ENCODE peak calls at places on chromosomes 1 and 21, in ten cellular contexts. K, N, F, R, Q, X, C, D, W and P are unnamed samples.

GRCh38 chr1:212125654-212126053 is 90.1 kb downstream of the DTL start:
- DNase-seq in X (no peak), R (no peak), W (no peak), Q (no peak), C (no peak), D (no peak), F (no peak), K (no peak), N (no peak), P (no peak)

GRCh38 chr1:222606757-222607156 is 11.1 kb upstream of the MIA3 start:
- DNase-seq in F (no peak), C (no peak), Q (no peak), K (no peak), N (no peak), W (no peak), D (no peak), X (no peak), R (no peak), P (no peak)

GRCh38 chr1:224528900-224529299 is 87.2 kb upstream of the CNIH3 start:
- DNase-seq in C (no peak), W (no peak), R (no peak), F (no peak), N (no peak), Q (no peak), D (peak), X (no peak), K (no peak), P (no peak)

GRCh38 chr1:7956218-7957032 is 5.1 kb upstream of the PARK7 start:
- DNase-seq in D (peak), Q (no peak), K (no peak), W (no peak), N (no peak), R (no peak), X (no peak), C (no peak), F (no peak), P (no peak)

GRCh38 chr1:155077346-155077745 is 1.3 kb upstream of the EFNA3 start:
- DNase-seq in W (no peak), D (no peak), F (no peak), C (no peak), N (no peak), Q (no peak), R (no peak), X (no peak), K (no peak), P (no peak)

GRCh38 chr1:183070923-183071618 is 47.9 kb downstream of the LAMC1 start:
- DNase-seq in Q (no peak), K (no peak), W (peak), C (no peak), D (peak), N (no peak), R (no peak), X (no peak), F (peak), P (no peak)

GRCh38 chr1:235908742-235909520 is 42.2 kb upstream of the LYST start:
- DNase-seq in D (peak), R (no peak), X (no peak), F (peak), C (no peak), Q (no peak), K (no peak), N (no peak), W (peak), P (no peak)

GRCh38 chr1:44786841-44787426 is 1.0 kb downstream of the BEST4 start:
- DNase-seq in D (no peak), W (no peak), F (no peak), R (no peak), C (no peak), N (no peak), K (no peak), X (no peak), Q (no peak), P (no peak)

GRCh38 chr1:222276062-222276461 is 271.8 kb downstream of the HHIPL2 start:
- DNase-seq in D (no peak), Q (no peak), X (no peak), N (no peak), R (no peak), C (no peak), F (no peak), W (no peak), K (no peak), P (no peak)

GRCh38 chr1:64864018-64864945 is 102.1 kb downstream of the JAK1 start:
- DNase-seq in R (peak), W (peak), X (peak), N (no peak), C (peak), F (no peak), D (no peak), K (peak), Q (peak), P (peak)

GRCh38 chr1:230195199-230195598 is 128.2 kb downstream of the GALNT2 start:
- DNase-seq in Q (no peak), D (no peak), X (no peak), W (no peak), F (no peak), K (no peak), N (no peak), C (no peak), R (no peak), P (no peak)

GRCh38 chr1:210293191-210293607 is 35.5 kb upstream of the HHAT start:
- DNase-seq in F (no peak), Q (no peak), K (no peak), W (no peak), D (peak), N (no peak), X (no peak), R (no peak), C (no peak), P (no peak)

GRCh38 chr1:183243190-183244065 is 57.4 kb downstream of the LAMC2 start:
- DNase-seq in D (no peak), R (no peak), N (peak), X (peak), C (no peak), Q (no peak), W (no peak), F (no peak), K (no peak), P (peak)

GRCh38 chr1:173478099-173478555 is 992 bp downstream of the PRDX6 start:
- DNase-seq in K (no peak), C (no peak), W (peak), X (peak), F (peak), R (no peak), N (no peak), Q (no peak), D (no peak), P (peak)

GRCh38 chr1:12527564-12527963 is 90.4 kb downstream of the DHRS3 start:
- DNase-seq in W (no peak), R (no peak), X (no peak), D (no peak), N (no peak), Q (no peak), C (no peak), F (no peak), K (no peak), P (no peak)

GRCh38 chr1:87330201-87330953 is 1.7 kb downstream of the LMO4 start:
- DNase-seq in K (no peak), F (peak), N (peak), W (peak), R (no peak), D (no peak), X (peak), Q (no peak), C (no peak), P (peak)

GRCh38 chr1:101259744-101260148 is 22.9 kb downstream of the S1PR1 start:
- DNase-seq in X (peak), W (peak), D (no peak), N (no peak), R (no peak), Q (no peak), K (no peak), F (peak), C (no peak), P (no peak)

GRCh38 chr1:119743776-119744597 is 24.7 kb downstream of the HMGCS2 start:
- DNase-seq in W (peak), R (peak), N (peak), F (peak), X (peak), K (peak), C (peak), D (peak), Q (no peak), P (peak)

GRCh38 chr1:221913351-221913750 is 171.5 kb upstream of the DUSP10 start:
- DNase-seq in K (no peak), X (no peak), R (no peak), D (no peak), N (no peak), W (no peak), C (no peak), F (no peak), Q (no peak), P (no peak)

GRCh38 chr1:234541281-234541975 is 62.4 kb upstream of the TARBP1 start:
- DNase-seq in W (no peak), X (no peak), F (peak), K (no peak), N (no peak), D (no peak), C (no peak), R (no peak), Q (no peak), P (no peak)

GRCh38 chr1:16631248-16632043 is 18.1 kb upstream of the NBPF1 start:
- DNase-seq in Q (peak), R (no peak), F (no peak), D (no peak), W (no peak), C (no peak), K (no peak), N (peak), X (no peak), P (no peak)

GRCh38 chr1:70947864-70948263 is 99.8 kb downstream of the PTGER3 start:
- DNase-seq in F (no peak), R (no peak), C (no peak), K (no peak), N (no peak), X (peak), D (no peak), W (no peak), Q (no peak), P (peak)

GRCh38 chr1:11568687-11569086 is 85.5 kb downstream of the FBXO2 start:
- DNase-seq in X (no peak), Q (no peak), N (no peak), F (peak), D (no peak), W (no peak), K (no peak), C (no peak), R (no peak), P (no peak)

GRCh38 chr1:198220428-198220827 is 63.6 kb downstream of the NEK7 start:
- DNase-seq in C (no peak), N (no peak), Q (no peak), F (peak), D (no peak), K (no peak), R (no peak), W (peak), X (no peak), P (no peak)

GRCh38 chr1:8570435-8570834 is 247.0 kb downstream of the RERE start:
- DNase-seq in W (no peak), R (no peak), X (no peak), Q (no peak), F (no peak), D (no peak), K (no peak), C (no peak), N (no peak), P (no peak)

GRCh38 chr1:24289937-24290595 is 29.1 kb upstream of the GRHL3 start:
- DNase-seq in F (peak), X (no peak), Q (no peak), C (no peak), D (peak), R (no peak), K (no peak), W (peak), N (no peak), P (no peak)

GRCh38 chr1:114122891-114123621 is 30.6 kb downstream of the SYT6 start:
- DNase-seq in X (no peak), D (peak), K (no peak), R (no peak), W (no peak), N (no peak), Q (no peak), F (peak), C (no peak), P (no peak)

GRCh38 chr1:43968348-43968948 is 1.4 kb upstream of the DPH2 start:
- DNase-seq in X (peak), K (no peak), W (no peak), N (no peak), D (no peak), Q (no peak), F (no peak), R (no peak), C (no peak), P (no peak)

GRCh38 chr1:30840904-30841598 is 67.5 kb downstream of the SDC3 start:
- DNase-seq in X (peak), R (no peak), N (no peak), D (no peak), W (no peak), C (no peak), F (no peak), K (no peak), Q (no peak), P (peak)

GRCh38 chr1:245380790-245381535 is 226.2 kb downstream of the KIF26B start:
- DNase-seq in D (no peak), C (no peak), X (no peak), K (no peak), W (no peak), R (no peak), Q (no peak), F (no peak), N (no peak), P (no peak)

GRCh38 chr21:44856131-44856530 is 17.4 kb downstream of the PTTG1IP start:
- DNase-seq in X (no peak), Q (no peak), R (no peak), W (no peak), C (no peak), K (no peak), D (no peak), N (no peak), F (no peak), P (no peak)